ENCODE peak calls at places on chromosomes 13 and 19, in four cellular contexts. X is K562, V is HepG2, D is H1. L is an unnamed sample.

GRCh38 chr19:44741841-44742352 is 6.6 kb upstream of the BCL3 start:
- DNase-seq in X (peak; percentile 84), V (peak; percentile 78), D (no peak), L (peak; percentile 97)

GRCh38 chr19:44635581-44636438 is 7.9 kb upstream of the PVR start:
- DNase-seq in D (no peak), X (no peak), V (no peak), L (no peak)

GRCh38 chr19:45667620-45668341 is at the start of gene GIPR:
- DNase-seq in D (no peak), X (peak; percentile 88), V (peak; percentile 44), L (peak; percentile 86)

GRCh38 chr19:48874309-48875135 is 2.3 kb downstream of the PPP1R15A start:
- DNase-seq in X (peak; percentile 38), D (no peak), V (no peak), L (peak; percentile 55)

GRCh38 chr13:108897955-108898354 is 268.5 kb downstream of the MYO16 start:
- DNase-seq in X (no peak), V (no peak), D (no peak), L (no peak)

GRCh38 chr19:3019211-3019854 is 9.7 kb downstream of the TLE2 start:
- DNase-seq in D (no peak), X (no peak), V (no peak), L (no peak)

GRCh38 chr19:55105237-55105636 is 12.2 kb downstream of the PPP1R12C start:
- DNase-seq in X (no peak), D (no peak), V (no peak), L (no peak)

GRCh38 chr13:101727118-101727517 is 274.6 kb downstream of the ITGBL1 start:
- DNase-seq in X (no peak), D (no peak), V (no peak), L (no peak)

GRCh38 chr19:2888739-2889224 is 11.9 kb upstream of the ZNF57 start:
- DNase-seq in X (no peak), D (no peak), V (no peak), L (no peak)

GRCh38 chr13:21638319-21639282 is 32.3 kb upstream of the FGF9 start:
- DNase-seq in V (no peak), D (no peak), X (peak; percentile 20), L (peak; percentile 14)

GRCh38 chr19:55085923-55086715 is 10.4 kb downstream of the EPS8L1 start:
- DNase-seq in D (no peak), V (no peak), X (no peak), L (no peak)

GRCh38 chr19:1671716-1672037 is 19.3 kb upstream of the TCF3 start:
- DNase-seq in D (no peak), X (no peak), V (no peak), L (peak; percentile 42)

GRCh38 chr19:3065675-3066357 is 3.5 kb upstream of the TLE5 start:
- DNase-seq in V (peak; percentile 80), X (no peak), D (no peak), L (no peak)

GRCh38 chr19:10353793-10354391 is 14.5 kb upstream of the ICAM3 start:
- DNase-seq in D (peak; percentile 91), V (no peak), X (peak; percentile 85), L (peak; percentile 56)

GRCh38 chr19:4575978-4576933 is 16.8 kb upstream of the SEMA6B start:
- DNase-seq in X (peak; percentile 81), V (peak; percentile 61), D (no peak), L (peak; percentile 72)

GRCh38 chr19:3238066-3238561 is 13.7 kb downstream of the CELF5 start:
- DNase-seq in X (no peak), D (no peak), V (no peak), L (no peak)

GRCh38 chr13:27607125-27607524 is 13.2 kb downstream of the LNX2 start:
- DNase-seq in D (no peak), X (no peak), V (peak; percentile 50), L (no peak)

GRCh38 chr19:56105090-56105701 is 15.9 kb downstream of the ZNF787 start:
- DNase-seq in D (peak; percentile 61), X (no peak), V (peak; percentile 78), L (peak; percentile 77)

GRCh38 chr13:103403814-103404213 is 337.6 kb upstream of the SLC10A2 start:
- DNase-seq in V (no peak), X (no peak), D (no peak), L (no peak)

GRCh38 chr19:13428352-13428751 is 77.9 kb downstream of the CACNA1A start:
- DNase-seq in V (no peak), X (peak; percentile 32), D (no peak), L (no peak)

GRCh38 chr13:27283906-27284523 is 13.4 kb downstream of the RASL11A start:
- DNase-seq in X (peak; percentile 13), V (no peak), D (no peak), L (peak; percentile 46)

GRCh38 chr13:69704311-69704710 is 403.3 kb upstream of the ATXN8OS start:
- DNase-seq in X (no peak), D (no peak), V (no peak), L (no peak)

GRCh38 chr13:23797276-23797903 is 91.8 kb downstream of the MIPEP start:
- DNase-seq in V (no peak), X (no peak), D (no peak), L (no peak)

GRCh38 chr13:110444226-110444653 is 117.3 kb downstream of the RAB20 start:
- DNase-seq in D (no peak), X (no peak), V (no peak), L (no peak)

GRCh38 chr19:7987084-7987768 is 18.2 kb downstream of the ELAVL1 start:
- DNase-seq in X (no peak), D (no peak), V (no peak), L (no peak)

GRCh38 chr19:31459430-31459829 is 110.2 kb upstream of the TSHZ3 start:
- DNase-seq in V (no peak), D (no peak), X (no peak), L (no peak)

GRCh38 chr13:109146912-109147624 is 517.7 kb downstream of the MYO16 start:
- DNase-seq in D (no peak), V (no peak), X (no peak), L (peak; percentile 91)

GRCh38 chr13:46665630-46666482 is 112.9 kb downstream of the LRCH1 start:
- DNase-seq in V (peak; percentile 70), D (no peak), X (no peak), L (peak; percentile 44)

GRCh38 chr13:41496420-41497234 is 39.3 kb downstream of the RGCC start:
- DNase-seq in V (no peak), X (no peak), D (no peak), L (no peak)

GRCh38 chr13:41490616-41491015 is 33.3 kb downstream of the RGCC start:
- DNase-seq in V (no peak), X (no peak), D (no peak), L (no peak)

GRCh38 chr13:41495044-41495443 is 37.7 kb downstream of the RGCC start:
- DNase-seq in V (peak; percentile 10), X (no peak), D (no peak), L (no peak)

GRCh38 chr13:41494202-41494601 is 36.9 kb downstream of the RGCC start:
- DNase-seq in D (no peak), X (no peak), V (no peak), L (no peak)

GRCh38 chr13:41492432-41493267 is 35.3 kb downstream of the RGCC start:
- DNase-seq in X (no peak), D (no peak), V (no peak), L (no peak)
- TF ChIP-seq PHF8 in X (no peak), D (no peak), V (no peak), L (no peak)

GRCh38 chr13:83162493-83162892 is 719.8 kb downstream of the SLITRK1 start:
- DNase-seq in X (peak; percentile 3), V (no peak), D (no peak), L (peak; percentile 21)
- TF ChIP-seq PHF8 in X (no peak), V (no peak), D (no peak), L (no peak)

DNA sequence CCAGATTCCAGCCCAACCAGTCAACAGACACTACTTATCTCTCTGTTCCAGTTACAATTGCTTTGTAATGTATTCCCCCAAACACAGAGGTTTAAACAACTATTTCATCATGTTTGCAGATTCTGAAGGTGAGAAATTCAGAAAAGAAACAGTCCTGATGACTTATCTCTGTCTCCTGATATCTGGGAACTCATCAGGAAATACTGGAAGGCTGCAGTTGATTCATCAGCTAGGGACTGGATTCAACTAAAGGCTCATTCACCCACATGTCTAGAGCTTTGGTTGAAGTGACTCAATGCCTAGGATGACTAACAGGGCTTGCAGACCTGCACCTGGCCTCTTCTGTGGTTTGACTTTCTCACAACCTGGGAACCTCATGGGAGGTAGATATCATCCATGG is 56.6 kb upstream of the GPC6 start:
- DNase-seq in D (no peak), X (no peak), V (peak; percentile 18), L (no peak)
- TF ChIP-seq PHF8 in D (no peak), X (no peak), V (no peak), L (no peak)

DNA sequence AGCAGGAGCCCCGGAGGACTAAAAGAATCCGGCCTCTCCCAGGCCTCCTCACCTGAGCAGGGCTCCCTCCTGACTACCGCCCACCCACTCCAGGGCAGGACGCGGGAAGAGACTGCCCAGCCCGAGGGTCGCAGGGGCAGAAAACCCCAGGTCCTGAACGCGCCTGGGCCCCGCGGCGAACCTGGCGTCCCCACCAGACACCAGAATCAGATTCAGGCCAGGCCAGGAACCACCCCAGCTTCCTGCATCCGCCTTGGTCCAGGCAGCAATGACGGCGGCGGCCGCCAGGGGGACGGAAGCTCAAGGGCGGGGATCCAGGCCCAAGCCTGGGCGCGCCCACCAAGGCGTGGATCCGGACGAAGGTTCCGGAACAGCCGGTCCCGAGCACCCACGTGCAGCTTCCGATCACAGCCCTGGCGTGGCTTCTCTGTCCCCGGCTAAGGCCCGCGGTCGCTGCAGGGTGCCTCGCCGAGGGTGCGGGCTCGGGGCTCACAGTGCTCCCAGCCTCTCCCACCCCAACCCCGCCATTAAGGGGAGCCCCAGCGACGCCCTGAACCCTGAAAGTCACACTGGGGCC is 3.6 kb downstream of the LGALS7 start:
- DNase-seq in V (no peak), X (peak; percentile 62), D (no peak), L (peak; percentile 85)
- TF ChIP-seq PHF8 in V (no peak), X (no peak), D (no peak), L (no peak)

GRCh38 chr13:113411216-113412023 is 41.9 kb downstream of the ADPRHL1 start:
- DNase-seq in D (no peak), V (peak; percentile 32), X (no peak), L (peak; percentile 49)
- TF ChIP-seq PHF8 in D (no peak), V (no peak), X (no peak), L (no peak)

GRCh38 chr13:37427843-37428494 is 170.6 kb downstream of the POSTN start:
- DNase-seq in X (no peak), D (no peak), V (no peak), L (no peak)
- TF ChIP-seq PHF8 in X (no peak), D (no peak), V (no peak), L (no peak)

GRCh38 chr13:28763887-28764286 is 45.1 kb upstream of the SLC46A3 start:
- DNase-seq in X (no peak), V (no peak), D (no peak), L (no peak)
- TF ChIP-seq PHF8 in X (no peak), V (no peak), D (no peak), L (no peak)

GRCh38 chr13:25662516-25662915 is 290.7 kb downstream of the ATP8A2 start:
- DNase-seq in V (no peak), X (no peak), D (no peak), L (no peak)
- TF ChIP-seq PHF8 in V (no peak), X (no peak), D (no peak), L (no peak)